ENCODE peak calls at places on chromosomes 11 and 22, in eight cellular contexts. Q, G, B, J, A, L, R and Z are unnamed samples.

GRCh38 chr22:30806391-30806861 is 111.8 kb downstream of the OSBP2 start:
- DNase-seq in L (no peak), A (peak; percentile 44), J (peak; percentile 69), G (no peak), R (peak; percentile 4), B (no peak), Q (no peak), Z (peak; percentile 60)

GRCh38 chr11:118895093-118896039 is 11.7 kb downstream of the CXCR5 start:
- DNase-seq in Q (no peak), R (no peak), L (no peak), A (no peak), B (peak; percentile 90), G (peak; percentile 75), J (no peak), Z (peak; percentile 37)

GRCh38 chr11:64661622-64662021 is 61.4 kb downstream of the NRXN2 start:
- DNase-seq in Q (no peak), J (no peak), A (no peak), L (no peak), G (no peak), B (no peak), R (no peak), Z (no peak)

GRCh38 chr11:131934006-131934405 is 563.6 kb downstream of the NTM start:
- DNase-seq in J (peak; percentile 38), A (no peak), B (no peak), L (no peak), G (no peak), Q (no peak), R (no peak), Z (no peak)

GRCh38 chr11:129881570-129882170 is 13.7 kb downstream of the NFRKB start:
- DNase-seq in A (peak; percentile 36), G (no peak), R (peak; percentile 1), L (no peak), J (peak; percentile 41), Q (peak; percentile 28), B (peak; percentile 63), Z (peak; percentile 75)

GRCh38 chr11:844693-845644 is 2.3 kb downstream of the TSPAN4 start:
- DNase-seq in Q (no peak), A (peak; percentile 83), B (peak; percentile 32), J (peak; percentile 92), G (peak; percentile 91), L (peak; percentile 92), R (no peak), Z (peak; percentile 94)

GRCh38 chr11:44726278-44727113 is at the start of gene TSPAN18:
- DNase-seq in J (no peak), Q (no peak), A (no peak), R (peak; percentile 23), L (no peak), G (no peak), B (peak; percentile 26), Z (peak; percentile 78)

GRCh38 chr11:85845052-85845631 is 10.0 kb upstream of the CCDC83 start:
- DNase-seq in B (no peak), A (no peak), J (peak; percentile 11), G (no peak), Q (no peak), R (no peak), L (no peak), Z (no peak)

GRCh38 chr22:29639096-29639495 is 35.7 kb downstream of the NF2 start:
- DNase-seq in G (no peak), A (no peak), Q (no peak), B (no peak), J (no peak), L (no peak), R (no peak), Z (no peak)

GRCh38 chr11:799641-800316 is 1.7 kb upstream of the SLC25A22 start:
- DNase-seq in B (no peak), L (no peak), R (no peak), Q (no peak), A (no peak), J (no peak), G (peak; percentile 75), Z (no peak)

GRCh38 chr11:2173150-2173693 is 1.6 kb upstream of the TH start:
- DNase-seq in A (no peak), L (no peak), G (no peak), Q (no peak), R (no peak), J (no peak), B (peak; percentile 10), Z (peak; percentile 73)

GRCh38 chr11:13010737-13011342 is 1.7 kb downstream of the RASSF10 start:
- DNase-seq in L (no peak), B (no peak), J (peak; percentile 9), G (peak; percentile 76), R (no peak), Q (no peak), A (no peak), Z (peak; percentile 51)

GRCh38 chr11:35167451-35167954 is 28.5 kb downstream of the CD44 start:
- DNase-seq in J (no peak), A (no peak), G (no peak), L (no peak), R (no peak), Q (no peak), B (no peak), Z (no peak)

GRCh38 chr22:23105304-23105703 is 35.0 kb downstream of the GNAZ start:
- DNase-seq in L (no peak), Q (no peak), J (no peak), R (no peak), B (no peak), A (no peak), G (no peak), Z (no peak)

GRCh38 chr11:32830413-32830738 is 649 bp downstream of the PRRG4 start:
- DNase-seq in L (no peak), G (no peak), B (no peak), Q (no peak), J (no peak), A (peak; percentile 19), R (no peak), Z (peak; percentile 51)

GRCh38 chr22:29205260-29205597 is 467 bp upstream of the EMID1 start:
- DNase-seq in G (no peak), L (no peak), Q (no peak), B (no peak), R (no peak), J (no peak), A (no peak), Z (peak; percentile 50)

GRCh38 chr11:127042445-127042844 is 41.9 kb upstream of the KIRREL3 start:
- DNase-seq in A (no peak), R (no peak), Q (no peak), J (no peak), L (peak; percentile 56), B (no peak), G (no peak), Z (no peak)

GRCh38 chr11:125932301-125932700 is 13.5 kb upstream of the VSIG10L2 start:
- DNase-seq in Q (no peak), J (no peak), A (no peak), R (no peak), L (no peak), G (no peak), B (no peak), Z (no peak)

GRCh38 chr11:79434263-79434662 is 6.6 kb downstream of the TENM4 start:
- DNase-seq in Q (no peak), R (no peak), J (no peak), L (no peak), A (no peak), G (no peak), B (no peak), Z (no peak)

GRCh38 chr11:9121397-9121796 is 30.0 kb upstream of the SCUBE2 start:
- DNase-seq in B (no peak), G (no peak), A (no peak), R (no peak), L (no peak), Q (no peak), J (no peak), Z (no peak)

GRCh38 chr11:449889-450808 is at the start of gene PTDSS2:
- DNase-seq in R (peak; percentile 97), L (peak; percentile 83), B (peak; percentile 97), Q (peak; percentile 87), J (peak; percentile 95), G (peak; percentile 99), A (peak; percentile 93), Z (peak; percentile 99)

GRCh38 chr11:92401507-92401906 is 176.9 kb downstream of the FAT3 start:
- DNase-seq in G (no peak), B (no peak), Q (no peak), J (no peak), R (no peak), L (no peak), A (no peak), Z (peak; percentile 34)

GRCh38 chr11:34495724-34496377 is 17.7 kb downstream of the ELF5 start:
- DNase-seq in J (no peak), B (no peak), A (no peak), G (peak; percentile 87), L (no peak), R (peak; percentile 72), Q (no peak), Z (no peak)

GRCh38 chr22:40001104-40001503 is 6.3 kb downstream of the FAM83F start:
- DNase-seq in Q (no peak), G (no peak), J (no peak), B (no peak), R (no peak), L (no peak), A (no peak), Z (no peak)

GRCh38 chr22:40512426-40513136 is 123.9 kb downstream of the MRTFA start:
- DNase-seq in R (no peak), L (peak; percentile 99), B (no peak), G (no peak), Q (no peak), J (no peak), A (peak; percentile 92), Z (no peak)

GRCh38 chr22:43398246-43398645 is 13.6 kb upstream of the MPPED1 start:
- DNase-seq in G (no peak), J (no peak), A (no peak), R (no peak), B (no peak), Q (no peak), L (no peak), Z (no peak)

GRCh38 chr11:126716456-126717083 is 284.0 kb downstream of the KIRREL3 start:
- DNase-seq in B (peak; percentile 43), A (peak; percentile 48), J (no peak), L (no peak), Q (peak; percentile 39), G (no peak), R (peak; percentile 50), Z (peak; percentile 77)

GRCh38 chr11:16923987-16924386 is 90.2 kb downstream of the PLEKHA7 start:
- DNase-seq in G (no peak), A (no peak), R (no peak), Q (no peak), J (no peak), L (no peak), B (no peak), Z (no peak)

GRCh38 chr11:14067686-14068085 is 105.2 kb downstream of the SPON1 start:
- DNase-seq in Q (no peak), R (no peak), A (no peak), L (no peak), G (no peak), J (no peak), B (no peak), Z (no peak)

GRCh38 chr11:44611687-44612437 is 46.4 kb downstream of the CD82 start:
- DNase-seq in J (no peak), L (no peak), R (no peak), B (peak; percentile 23), A (no peak), Q (no peak), G (no peak), Z (no peak)

GRCh38 chr11:129815596-129816461 is at the start of gene TMEM45B:
- DNase-seq in L (no peak), Q (peak; percentile 32), G (peak; percentile 89), J (no peak), B (no peak), A (no peak), R (peak; percentile 59), Z (peak; percentile 67)

GRCh38 chr11:96324912-96325311 is 18.1 kb downstream of the MAML2 start:
- DNase-seq in L (no peak), G (no peak), A (peak; percentile 90), J (no peak), Q (no peak), B (no peak), R (no peak), Z (no peak)